ENCODE peak calls at places on chromosome 14, in five cellular contexts. X, U, A, N and F are unnamed samples.
A peak's percentile ranks its signal among the peaks of the same experiment; 100 is the strongest.

GRCh38 chr14:21399311-21399870 is 15.6 kb upstream of the SUPT16H start:
- DNase-seq in X (no peak), U (no peak), A (no peak), N (no peak), F (no peak)

GRCh38 chr14:52233693-52234092 is 33.8 kb upstream of the PTGDR start:
- DNase-seq in X (no peak), U (no peak), A (peak; percentile 14), N (no peak), F (no peak)

GRCh38 chr14:94922595-94923239 is 152.8 kb upstream of the GSC start:
- DNase-seq in X (no peak), U (no peak), A (no peak), N (no peak), F (no peak)

GRCh38 chr14:100587248-100587762 is at the start of gene BEGAIN:
- DNase-seq in X (no peak), U (no peak), A (no peak), N (no peak), F (no peak)

GRCh38 chr14:91371990-91372375 is 45.6 kb downstream of the CCDC88C start:
- DNase-seq in X (no peak), U (no peak), A (no peak), N (no peak), F (no peak)

GRCh38 chr14:55366271-55366670 is 45.4 kb downstream of the ATG14 start:
- DNase-seq in X (no peak), U (no peak), A (no peak), N (peak; percentile 69), F (no peak)

GRCh38 chr14:22210906-22211305 is 378.1 kb downstream of the DAD1 start:
- DNase-seq in X (no peak), U (no peak), A (no peak), N (no peak), F (no peak)

GRCh38 chr14:21023817-21024667 is 819 bp downstream of the NDRG2 start:
- DNase-seq in X (no peak), U (no peak), A (peak; percentile 47), N (no peak), F (no peak)

GRCh38 chr14:105487449-105487985 is 831 bp downstream of the CRIP1 start:
- DNase-seq in X (peak; percentile 79), U (no peak), A (peak; percentile 81), N (no peak), F (no peak)

GRCh38 chr14:87468531-87468930 is 524.5 kb downstream of the GALC start:
- DNase-seq in X (no peak), U (no peak), A (no peak), N (no peak), F (no peak)

GRCh38 chr14:71776463-71777359 is 155.5 kb upstream of the RGS6 start:
- DNase-seq in X (no peak), U (no peak), A (no peak), N (peak; percentile 60), F (no peak)

GRCh38 chr14:101836131-101836530 is 74.6 kb downstream of the PPP2R5C start:
- DNase-seq in X (no peak), U (no peak), A (no peak), N (peak; percentile 62), F (no peak)

GRCh38 chr14:39069923-39070322 is 33.1 kb downstream of the SEC23A start:
- DNase-seq in X (no peak), U (no peak), A (no peak), N (no peak), F (no peak)

GRCh38 chr14:100623961-100624360 is 36.7 kb upstream of the BEGAIN start:
- DNase-seq in X (no peak), U (no peak), A (peak; percentile 4), N (no peak), F (no peak)

GRCh38 chr14:77926942-77927341 is 127.0 kb downstream of the ADCK1 start:
- DNase-seq in X (no peak), U (no peak), A (no peak), N (no peak), F (no peak)

GRCh38 chr14:100589760-100590469 is 2.7 kb upstream of the BEGAIN start:
- DNase-seq in X (no peak), U (no peak), A (no peak), N (no peak), F (no peak)

GRCh38 chr14:79356040-79356439 is 855.3 kb downstream of the DIO2 start:
- DNase-seq in X (no peak), U (no peak), A (no peak), N (peak; percentile 65), F (no peak)

GRCh38 chr14:81991998-81992397 is 458.3 kb upstream of the SEL1L start:
- DNase-seq in X (no peak), U (no peak), A (no peak), N (peak; percentile 5), F (no peak)

GRCh38 chr14:93033983-93034670 is 81.6 kb downstream of the ITPK1 start:
- DNase-seq in X (peak; percentile 70), U (peak; percentile 85), A (no peak), N (no peak), F (peak; percentile 93)

GRCh38 chr14:93035585-93035916 is 80.2 kb downstream of the ITPK1 start:
- DNase-seq in X (no peak), U (no peak), A (no peak), N (no peak), F (no peak)

GRCh38 chr14:93033039-93033982 is 82.4 kb downstream of the ITPK1 start:
- DNase-seq in X (no peak), U (no peak), A (no peak), N (no peak), F (no peak)

GRCh38 chr14:93035917-93036651 is 79.6 kb downstream of the ITPK1 start:
- DNase-seq in X (peak; percentile 52), U (no peak), A (no peak), N (peak; percentile 33), F (no peak)

DNA sequence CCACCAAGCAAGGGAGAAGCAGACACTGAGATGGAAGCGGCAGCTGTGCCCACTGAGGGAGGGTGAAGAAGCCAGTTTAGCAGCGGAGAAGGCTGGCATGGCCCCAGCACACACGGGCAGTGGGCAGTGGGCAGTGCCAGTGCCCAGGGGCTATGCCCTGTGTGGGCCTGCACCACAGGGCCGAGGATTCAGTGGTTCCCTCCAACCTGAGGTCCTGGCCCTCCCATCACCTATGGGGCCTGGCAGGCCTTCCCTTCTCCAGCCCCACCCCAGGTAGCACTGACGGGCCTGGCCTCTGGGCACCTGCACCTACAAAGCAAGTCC is 81.1 kb downstream of the ITPK1 start:
- DNase-seq in X (no peak), U (no peak), A (no peak), N (no peak), F (no peak)
- TF ChIP-seq CTCF in X (peak; percentile 14), U (no peak), A (peak; percentile 8), N (no peak), F (no peak)

DNA sequence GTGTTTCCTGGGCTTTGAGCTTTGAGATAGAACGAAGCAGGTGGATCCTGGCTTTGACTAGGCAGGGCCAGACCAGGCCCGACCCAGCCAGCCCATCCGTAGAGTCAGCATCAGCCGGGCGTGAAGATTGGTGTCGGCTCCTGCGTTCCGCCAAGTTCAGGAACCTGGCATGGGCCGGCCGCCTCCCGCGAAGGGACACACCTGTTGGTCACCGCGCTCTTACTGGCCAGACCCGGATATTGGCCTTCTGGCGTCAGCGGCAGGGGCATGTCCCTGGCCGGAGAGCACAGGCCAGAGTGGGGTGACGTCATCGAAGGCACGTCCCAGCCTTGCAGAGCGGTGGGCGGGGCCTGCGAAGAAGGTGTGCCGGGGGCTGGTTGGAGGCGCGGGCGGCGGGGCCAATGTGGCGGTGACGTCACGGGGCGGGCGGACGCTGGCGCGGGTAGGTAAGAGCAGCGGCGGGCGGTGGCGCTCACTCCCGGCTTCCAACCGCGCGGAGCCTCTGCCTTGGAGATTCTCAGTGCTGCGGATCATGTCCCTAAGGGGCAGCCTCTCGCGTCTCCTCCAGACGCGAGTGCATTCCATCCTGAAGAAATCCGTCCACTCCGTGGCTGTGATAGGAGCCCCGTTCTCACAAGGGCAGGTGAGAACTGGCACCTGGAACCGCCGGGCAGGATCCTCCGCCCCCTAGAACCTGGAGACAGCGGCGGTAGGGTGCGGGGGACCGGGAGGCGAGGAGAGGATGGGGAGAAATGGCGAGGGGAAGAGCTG is at the start of gene ARG2:
- DNase-seq in X (peak; percentile 97), U (peak; percentile 95), A (peak; percentile 100), N (peak; percentile 90), F (peak; percentile 98)
- TF ChIP-seq CTCF in X (no peak), U (no peak), A (no peak), N (no peak), F (peak; percentile 25)

DNA sequence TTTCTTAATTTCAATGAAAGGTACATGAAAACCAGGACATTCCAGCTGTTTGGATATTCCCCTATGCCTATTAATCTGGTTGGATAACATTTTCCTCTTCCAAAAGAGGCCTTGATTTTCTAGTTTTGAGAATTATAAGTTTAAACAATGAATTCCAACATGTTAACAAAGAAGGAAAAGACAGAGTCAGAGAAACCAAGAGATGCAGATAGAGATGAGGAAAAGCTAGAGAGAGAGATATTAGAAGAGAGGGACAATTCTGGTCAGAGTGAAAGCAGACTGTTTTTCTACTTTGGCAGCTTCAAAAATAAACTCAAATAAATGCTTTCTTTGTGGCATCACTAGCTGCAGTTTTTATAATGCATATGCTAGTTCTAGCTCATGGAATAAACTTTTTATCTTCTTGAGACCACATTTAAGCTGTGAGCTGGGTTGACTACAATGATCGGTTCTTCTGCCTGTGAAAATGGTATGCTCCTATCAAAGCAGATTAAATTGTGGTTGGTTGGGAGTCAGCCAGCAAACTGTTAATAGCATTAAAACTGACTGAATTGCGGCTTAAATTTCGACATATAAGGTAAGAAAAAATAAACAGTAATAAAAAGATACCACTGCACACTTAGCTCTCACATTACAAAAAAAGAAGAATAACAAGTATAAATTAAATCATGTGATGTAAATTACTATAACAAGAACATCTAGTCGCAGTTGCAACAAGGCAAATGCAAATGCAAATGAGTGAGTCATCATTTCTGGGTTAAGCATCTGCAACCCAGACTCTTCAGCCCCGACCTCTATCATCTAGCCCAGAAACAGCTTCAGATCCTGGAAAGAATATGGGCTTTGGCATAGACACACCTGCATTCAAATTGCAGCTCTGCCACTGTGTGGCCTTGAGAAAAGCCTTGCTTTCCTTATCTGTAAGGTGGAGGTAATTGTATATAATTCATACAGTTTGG is 19.7 kb upstream of the DHRS7 start:
- DNase-seq in X (no peak), U (no peak), A (no peak), N (no peak), F (no peak)
- TF ChIP-seq CTCF in X (peak; percentile 16), U (no peak), A (peak; percentile 13), N (no peak), F (no peak)

DNA sequence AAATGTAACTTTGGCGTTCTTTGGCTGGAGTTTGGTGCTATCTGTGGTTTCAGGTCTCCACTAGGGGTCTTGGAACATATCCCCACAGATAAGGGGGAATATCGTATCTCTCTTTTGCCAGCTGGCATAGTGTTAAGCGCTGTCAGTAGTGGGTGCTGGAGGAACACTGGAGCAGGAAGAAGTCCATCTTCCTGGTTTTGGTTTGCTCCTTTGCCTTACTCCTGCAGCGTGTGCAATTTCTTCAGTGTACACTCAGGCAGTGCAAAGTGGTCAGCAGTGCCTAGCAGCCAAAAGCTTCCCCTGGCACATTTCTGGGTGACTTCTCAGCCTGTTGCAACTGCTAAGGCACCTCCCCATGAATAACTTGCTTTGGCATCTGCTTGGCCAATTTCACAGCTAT is 11.7 kb upstream of the RIPK3 start:
- DNase-seq in X (no peak), U (no peak), A (no peak), N (peak; percentile 68), F (no peak)
- TF ChIP-seq CTCF in X (no peak), U (no peak), A (no peak), N (peak; percentile 26), F (no peak)

DNA sequence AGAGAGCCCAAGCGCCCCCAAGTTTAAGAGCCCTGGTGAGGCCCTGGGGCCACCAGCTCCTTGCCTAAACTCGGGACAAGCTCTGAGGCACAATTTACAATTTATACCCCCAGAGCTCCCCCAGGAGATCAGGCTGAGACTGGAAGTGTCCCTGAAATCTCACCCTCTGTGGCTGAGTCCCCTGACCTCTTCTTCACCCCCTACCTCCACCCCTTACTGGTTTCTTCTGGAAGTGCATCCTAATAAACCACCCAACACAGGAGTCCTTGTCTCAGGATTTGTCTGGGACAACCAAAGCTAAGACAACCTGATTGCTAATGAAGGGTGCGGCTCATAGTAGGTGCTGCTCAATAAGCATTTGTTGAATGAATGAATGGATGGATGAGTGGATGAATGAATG is 206.4 kb downstream of the BCL11B start:
- DNase-seq in X (no peak), U (no peak), A (no peak), N (no peak), F (no peak)
- TF ChIP-seq CTCF in X (no peak), U (no peak), A (no peak), N (no peak), F (no peak)